ENCODE peak calls at places on chromosome 2, in seven cellular contexts. R is upper lobe of right lung; E is left lung; W is MG63; I is right cardiac atrium; Z is cardiac fibroblast; K is naive thymus-derived CD4-positive, alpha-beta T cell. V is an unnamed sample.

GRCh38 chr2:151928380-151928779 is 100.2 kb upstream of the ARL5A start:
- DNase-seq in R (no peak), E (no peak), W (no peak), I (no peak), Z (no peak), K (no peak), V (no peak)

GRCh38 chr2:43180901-43181300 is 45.5 kb downstream of the ZFP36L2 start:
- DNase-seq in R (no peak), E (no peak), W (no peak), I (no peak), Z (no peak), K (no peak), V (no peak)

GRCh38 chr2:72210470-72210869 is 62.8 kb upstream of the CYP26B1 start:
- DNase-seq in R (no peak), E (no peak), W (no peak), I (no peak), Z (no peak), K (no peak), V (no peak)

GRCh38 chr2:55869637-55870325 is 53.8 kb downstream of the EFEMP1 start:
- DNase-seq in R (no peak), E (no peak), W (peak), I (no peak), Z (peak), K (no peak), V (no peak)

GRCh38 chr2:107584577-107584976 is 242.1 kb upstream of the RGPD4 start:
- DNase-seq in R (no peak), E (no peak), W (no peak), I (no peak), Z (peak), K (no peak), V (no peak)

GRCh38 chr2:115292742-115293141 is 850.3 kb downstream of the DPP10 start:
- DNase-seq in R (no peak), E (no peak), W (no peak), I (no peak), Z (no peak), K (no peak), V (no peak)

GRCh38 chr2:232489516-232490220 is 2.0 kb upstream of the ECEL1 start:
- DNase-seq in R (peak), E (no peak), W (no peak), I (peak), Z (no peak), K (no peak), V (peak)

GRCh38 chr2:88545118-88545517 is 82.1 kb downstream of the EIF2AK3 start:
- DNase-seq in R (no peak), E (no peak), W (peak), I (no peak), Z (peak), K (no peak), V (no peak)

GRCh38 chr2:224764565-224765236 is 48.5 kb upstream of the CCDC195 start:
- DNase-seq in R (no peak), E (no peak), W (no peak), I (no peak), Z (no peak), K (peak), V (no peak)

GRCh38 chr2:181466661-181467576 is 9.7 kb downstream of the ITGA4 start:
- DNase-seq in R (peak), E (peak), W (peak), I (peak), Z (peak), K (peak), V (peak)

GRCh38 chr2:174052639-174052976 is 87.4 kb upstream of the SP3 start:
- DNase-seq in R (no peak), E (no peak), W (no peak), I (no peak), Z (no peak), K (no peak), V (no peak)

GRCh38 chr2:189109921-189110397 is 69.6 kb downstream of the COL5A2 start:
- DNase-seq in R (no peak), E (no peak), W (no peak), I (peak), Z (no peak), K (no peak), V (no peak)

GRCh38 chr2:147686365-147686764 is 158.5 kb upstream of the ACVR2A start:
- DNase-seq in R (no peak), E (no peak), W (no peak), I (no peak), Z (no peak), K (no peak), V (no peak)

GRCh38 chr2:125427721-125428315 is 1228.1 kb upstream of the GYPC start:
- DNase-seq in R (no peak), E (no peak), W (peak), I (no peak), Z (no peak), K (no peak), V (no peak)

GRCh38 chr2:217950401-217950871 is 52.4 kb downstream of the TNS1 start:
- DNase-seq in R (peak), E (no peak), W (no peak), I (no peak), Z (no peak), K (no peak), V (peak)

GRCh38 chr2:180124273-180124881 is 117.3 kb upstream of the CWC22 start:
- DNase-seq in R (no peak), E (no peak), W (no peak), I (no peak), Z (peak), K (peak), V (no peak)

GRCh38 chr2:31428001-31428418 is 13.5 kb upstream of the XDH start:
- DNase-seq in R (no peak), E (no peak), W (no peak), I (no peak), Z (peak), K (no peak), V (no peak)

GRCh38 chr2:12514631-12515437 is 201.9 kb upstream of the TRIB2 start:
- DNase-seq in R (no peak), E (no peak), W (no peak), I (no peak), Z (no peak), K (peak), V (no peak)

GRCh38 chr2:111534816-111535803 is 348.9 kb downstream of the ANAPC1 start:
- DNase-seq in R (no peak), E (no peak), W (peak), I (no peak), Z (peak), K (no peak), V (no peak)

GRCh38 chr2:9765611-9766531 is 77.4 kb upstream of the TAF1B start:
- DNase-seq in R (peak), E (no peak), W (no peak), I (peak), Z (peak), K (no peak), V (no peak)

GRCh38 chr2:84963692-84964405 is 7.1 kb upstream of the KCMF1 start:
- DNase-seq in R (no peak), E (no peak), W (peak), I (no peak), Z (peak), K (no peak), V (no peak)

GRCh38 chr2:169237286-169237685 is 125.0 kb downstream of the LRP2 start:
- DNase-seq in R (no peak), E (no peak), W (no peak), I (no peak), Z (no peak), K (no peak), V (no peak)

GRCh38 chr2:65835106-65835505 is 402.7 kb upstream of the SPRED2 start:
- DNase-seq in R (no peak), E (no peak), W (no peak), I (no peak), Z (no peak), K (no peak), V (no peak)

GRCh38 chr2:201642086-201642578 is 1.2 kb downstream of the TMEM237 start:
- DNase-seq in R (no peak), E (no peak), W (no peak), I (no peak), Z (no peak), K (no peak), V (no peak)

GRCh38 chr2:200406379-200406778 is 99.9 kb downstream of the SPATS2L start:
- DNase-seq in R (no peak), E (no peak), W (no peak), I (no peak), Z (peak), K (no peak), V (no peak)
- H3K4me3 ChIP-seq in R (no peak), E (no peak), W (no peak), I (no peak), Z (no peak), K (no peak), V (no peak)

GRCh38 chr2:235940330-235940729 is 227.9 kb downstream of the GBX2 start:
- DNase-seq in R (no peak), E (peak), W (peak), I (peak), Z (peak), K (no peak), V (peak)

GRCh38 chr2:235938611-235939010 is 229.6 kb downstream of the GBX2 start:
- DNase-seq in R (no peak), E (no peak), W (no peak), I (no peak), Z (no peak), K (no peak), V (peak)

GRCh38 chr2:235937936-235938335 is 230.2 kb downstream of the GBX2 start:
- DNase-seq in R (no peak), E (no peak), W (no peak), I (no peak), Z (no peak), K (no peak), V (peak)

GRCh38 chr2:235937526-235937925 is 230.7 kb downstream of the GBX2 start:
- DNase-seq in R (no peak), E (no peak), W (no peak), I (no peak), Z (no peak), K (no peak), V (peak)

DNA sequence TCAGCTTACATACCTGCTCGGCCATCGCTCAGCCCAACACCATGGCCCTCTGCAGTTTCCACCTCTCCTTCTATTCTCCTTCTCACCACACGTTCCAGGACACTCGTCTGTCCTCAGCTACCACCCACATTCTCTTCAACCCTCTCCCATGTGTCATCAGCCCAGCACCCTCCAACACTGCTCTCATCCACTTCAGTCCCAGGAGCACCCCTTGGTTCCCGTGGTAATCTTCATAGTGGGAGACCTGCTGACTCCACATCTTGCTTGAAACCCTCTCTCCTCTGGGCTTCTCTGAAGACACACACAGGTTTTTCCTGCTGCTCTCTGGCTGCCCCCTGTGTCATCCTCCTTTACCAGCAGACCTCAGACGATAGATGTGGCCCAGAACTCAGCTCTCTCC is 228.7 kb downstream of the GBX2 start:
- DNase-seq in R (no peak), E (no peak), W (no peak), I (no peak), Z (peak), K (no peak), V (no peak)
- H3K4me3 ChIP-seq in R (no peak), E (no peak), W (no peak), I (no peak), Z (no peak), K (no peak), V (no peak)

DNA sequence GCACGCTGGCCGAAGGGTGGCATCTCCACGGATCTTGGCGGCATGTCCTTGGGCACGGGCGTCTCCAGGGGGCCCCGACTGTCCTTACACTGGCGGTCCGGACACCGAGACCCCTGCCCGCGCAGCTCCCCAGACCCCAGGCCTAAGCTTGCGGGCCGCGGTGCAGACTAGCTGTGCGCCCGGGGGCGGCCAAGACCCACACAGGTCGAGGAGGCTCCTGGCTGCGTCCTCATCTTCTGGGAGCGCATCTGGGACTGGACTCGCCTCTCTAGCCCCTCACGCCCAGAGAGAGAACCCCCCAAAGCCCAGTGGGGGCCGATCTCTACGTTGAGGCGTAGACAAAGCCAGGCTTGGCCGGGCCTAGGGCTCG is 468 bp upstream of the TWIST2 start:
- DNase-seq in R (no peak), E (no peak), W (no peak), I (peak), Z (no peak), K (no peak), V (no peak)
- H3K4me3 ChIP-seq in R (peak), E (peak), W (peak), I (peak), Z (peak), K (no peak), V (peak)

GRCh38 chr2:27088644-27089043 is 2.1 kb downstream of the KHK start:
- DNase-seq in R (no peak), E (no peak), W (no peak), I (no peak), Z (no peak), K (no peak), V (no peak)
- H3K4me3 ChIP-seq in R (no peak), E (no peak), W (no peak), I (no peak), Z (no peak), K (no peak), V (no peak)